ENCODE peak calls at places on chromosomes 11 and 22, in five cellular contexts. T is fibroblast of lung, J is right lobe of liver, I is IMR-90, S is pancreas. B is an unnamed sample.
A peak's percentile ranks its signal among the peaks of the same experiment; 100 is the strongest.

GRCh38 chr22:16932577-16932976 is 75.4 kb downstream of the GAB4 start:
- DNase-seq in I (no peak), S (no peak), J (no peak), T (no peak), B (no peak)

GRCh38 chr22:46129390-46130041 is 20.8 kb upstream of the PPARA start:
- DNase-seq in J (peak; percentile 90), I (no peak), T (no peak), S (no peak), B (no peak)

GRCh38 chr11:61477734-61478148 is 30.8 kb upstream of the LRRC10B start:
- DNase-seq in S (peak; percentile 82), J (peak; percentile 49), T (no peak), I (no peak), B (no peak)

GRCh38 chr11:68036717-68037239 is 2.0 kb upstream of the TCIRG1 start:
- DNase-seq in I (no peak), J (peak; percentile 85), T (no peak), S (no peak), B (no peak)

GRCh38 chr11:17197431-17197898 is 10.3 kb downstream of the PIK3C2A start:
- DNase-seq in J (no peak), S (no peak), T (peak; percentile 46), I (peak; percentile 43), B (no peak)

GRCh38 chr11:134531331-134532135 is 119.5 kb upstream of the B3GAT1 start:
- DNase-seq in S (peak; percentile 48), I (no peak), T (no peak), J (no peak), B (no peak)

GRCh38 chr22:30830907-30831306 is 136.2 kb downstream of the OSBP2 start:
- DNase-seq in I (peak; percentile 97), S (no peak), J (no peak), T (peak; percentile 97), B (no peak)

GRCh38 chr11:28679795-28680194 is 571.6 kb downstream of the METTL15 start:
- DNase-seq in T (peak; percentile 82), S (no peak), J (no peak), I (peak; percentile 88), B (no peak)

GRCh38 chr11:60785806-60786361 is 751 bp downstream of the MS4A10 start:
- DNase-seq in I (peak; percentile 57), J (no peak), T (peak; percentile 36), S (peak; percentile 26), B (peak; percentile 42)

GRCh38 chr11:118652681-118653181 is 26.7 kb downstream of the TREH start:
- DNase-seq in S (no peak), I (no peak), J (no peak), T (no peak), B (peak; percentile 41)

GRCh38 chr11:77092382-77092781 is 10.3 kb upstream of the OMP start:
- DNase-seq in J (peak; percentile 19), T (no peak), S (peak; percentile 47), I (no peak), B (no peak)

GRCh38 chr22:17893900-17894299 is 119.6 kb upstream of the BID start:
- DNase-seq in S (no peak), T (no peak), I (no peak), J (no peak), B (no peak)

GRCh38 chr11:57614234-57614772 is 16.8 kb downstream of the SERPING1 start:
- DNase-seq in I (no peak), S (no peak), J (no peak), T (no peak), B (no peak)

GRCh38 chr11:128716661-128717210 is 22.9 kb downstream of the FLI1 start:
- DNase-seq in T (peak; percentile 90), S (no peak), I (peak; percentile 62), J (no peak), B (no peak)

GRCh38 chr11:117239295-117239694 is 6.8 kb downstream of the RNF214 start:
- DNase-seq in I (peak; percentile 96), T (peak; percentile 96), S (no peak), J (no peak), B (no peak)

GRCh38 chr11:64358536-64358906 is 441 bp upstream of the RPS6KA4 start:
- DNase-seq in J (no peak), T (no peak), S (no peak), I (no peak), B (no peak)

GRCh38 chr11:14417975-14418374 is 59.0 kb upstream of the RRAS2 start:
- DNase-seq in J (no peak), I (peak; percentile 46), S (no peak), T (peak; percentile 27), B (no peak)

GRCh38 chr11:62601114-62601363 is 626 bp downstream of the MTA2 start:
- DNase-seq in S (peak; percentile 77), J (peak; percentile 75), T (no peak), I (no peak), B (no peak)

GRCh38 chr22:25485626-25486545 is 78.6 kb upstream of the GRK3 start:
- DNase-seq in T (no peak), S (no peak), J (no peak), I (peak; percentile 43), B (no peak)

GRCh38 chr11:113142508-113142907 is 171.9 kb upstream of the TTC12 start:
- DNase-seq in S (no peak), T (no peak), J (no peak), I (no peak), B (no peak)

GRCh38 chr11:126588630-126589491 is 233.4 kb downstream of the ST3GAL4 start:
- DNase-seq in S (no peak), T (no peak), J (no peak), I (no peak), B (no peak)

GRCh38 chr11:2921261-2921660 is 8.0 kb downstream of the PHLDA2 start:
- DNase-seq in J (no peak), T (no peak), I (no peak), S (no peak), B (no peak)

GRCh38 chr11:5291207-5291838 is 10.4 kb downstream of the OR51B4 start:
- DNase-seq in I (peak; percentile 68), T (peak; percentile 32), J (no peak), S (no peak), B (no peak)

GRCh38 chr11:68412593-68413475 is 47.7 kb upstream of the PPP6R3 start:
- DNase-seq in J (no peak), T (peak; percentile 87), S (no peak), I (peak; percentile 11), B (no peak)

GRCh38 chr11:19892876-19893275 is 180.2 kb downstream of the NAV2 start:
- DNase-seq in I (peak; percentile 41), J (no peak), S (no peak), T (peak; percentile 71), B (no peak)

GRCh38 chr11:111355956-111356659 is 23.0 kb downstream of the POU2AF1 start:
- DNase-seq in J (no peak), S (no peak), T (no peak), I (no peak), B (no peak)

DNA sequence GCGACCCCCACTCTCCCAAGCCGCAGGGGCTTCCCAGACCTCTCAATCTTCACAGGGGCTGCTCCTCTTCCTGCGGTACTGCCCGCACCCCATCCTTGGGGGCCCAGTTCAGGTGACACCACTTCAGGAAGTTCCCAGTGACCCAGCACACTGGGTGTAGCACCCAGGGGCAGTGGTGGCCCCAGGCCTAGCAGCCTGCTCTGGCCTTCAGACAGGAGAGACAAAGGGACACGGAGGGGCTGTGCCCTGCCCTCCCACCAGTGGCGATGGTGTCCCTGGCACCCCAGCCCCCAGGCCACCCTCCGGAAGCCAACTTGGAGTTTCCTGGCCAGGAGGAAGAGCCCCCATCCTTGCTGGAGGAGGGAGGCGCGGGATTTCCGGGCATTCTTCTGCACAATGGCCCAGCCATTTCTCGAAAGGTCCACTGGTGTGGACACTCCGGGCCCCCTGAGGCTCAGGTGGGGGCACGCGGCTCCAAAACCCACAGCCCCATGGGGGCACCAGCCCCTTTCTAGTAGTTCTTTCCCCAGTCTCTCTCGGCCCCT is 978 bp upstream of the CLDN5 start:
- DNase-seq in J (peak; percentile 56), T (no peak), S (no peak), I (no peak), B (no peak)
- H3K27ac ChIP-seq in J (peak overlapping the region; percentile 6), T (no peak overlapping the region), S (no peak overlapping the region), I (no peak overlapping the region), B (no peak overlapping the region)

GRCh38 chr22:42937164-42937854 is 77.6 kb downstream of the PACSIN2 start:
- DNase-seq in J (no peak), S (no peak), T (peak; percentile 91), I (peak; percentile 87), B (no peak)
- H3K27ac ChIP-seq in J (no peak overlapping the region), S (peak overlapping the region; percentile 95), T (peak overlapping the region; percentile 52), I (peak overlapping the region; percentile 1), B (peak overlapping the region; percentile 8)

GRCh38 chr11:131889760-131890620 is 519.6 kb downstream of the NTM start:
- DNase-seq in T (peak; percentile 42), J (no peak), S (no peak), I (peak; percentile 59), B (no peak)
- H3K27ac ChIP-seq in T (peak overlapping the region; percentile 89), J (no peak overlapping the region), S (no peak overlapping the region), I (peak overlapping the region; percentile 7), B (peak overlapping the region; percentile 56)

GRCh38 chr11:59243633-59244032 is 30.9 kb upstream of the MPEG1 start:
- DNase-seq in S (no peak), T (no peak), J (no peak), I (peak; percentile 46), B (no peak)
- H3K27ac ChIP-seq in S (no peak overlapping the region), T (no peak overlapping the region), J (no peak overlapping the region), I (no peak overlapping the region), B (no peak overlapping the region)

GRCh38 chr22:38203855-38204497 is 2.2 kb downstream of the MAFF start:
- DNase-seq in S (no peak), I (peak; percentile 83), J (no peak), T (peak; percentile 65), B (no peak)

GRCh38 chr22:38204784-38205183 is 3.0 kb downstream of the MAFF start:
- DNase-seq in J (no peak), T (peak; percentile 53), S (no peak), I (no peak), B (no peak)

GRCh38 chr22:38207898-38208432 is 6.2 kb downstream of the MAFF start:
- DNase-seq in J (no peak), T (no peak), I (no peak), S (no peak), B (no peak)

GRCh38 chr22:38203090-38203810 is 1.5 kb downstream of the MAFF start:
- DNase-seq in S (peak; percentile 79), J (peak; percentile 71), T (peak; percentile 33), I (peak; percentile 53), B (no peak)

GRCh38 chr22:38205261-38206128 is 3.7 kb downstream of the MAFF start:
- DNase-seq in T (peak; percentile 90), S (no peak), I (peak; percentile 79), J (no peak), B (no peak)
- H3K27ac ChIP-seq in T (peak overlapping the region; percentile 100), S (no peak overlapping the region), I (peak overlapping the region; percentile 68), J (no peak overlapping the region), B (peak overlapping the region; percentile 82)

DNA sequence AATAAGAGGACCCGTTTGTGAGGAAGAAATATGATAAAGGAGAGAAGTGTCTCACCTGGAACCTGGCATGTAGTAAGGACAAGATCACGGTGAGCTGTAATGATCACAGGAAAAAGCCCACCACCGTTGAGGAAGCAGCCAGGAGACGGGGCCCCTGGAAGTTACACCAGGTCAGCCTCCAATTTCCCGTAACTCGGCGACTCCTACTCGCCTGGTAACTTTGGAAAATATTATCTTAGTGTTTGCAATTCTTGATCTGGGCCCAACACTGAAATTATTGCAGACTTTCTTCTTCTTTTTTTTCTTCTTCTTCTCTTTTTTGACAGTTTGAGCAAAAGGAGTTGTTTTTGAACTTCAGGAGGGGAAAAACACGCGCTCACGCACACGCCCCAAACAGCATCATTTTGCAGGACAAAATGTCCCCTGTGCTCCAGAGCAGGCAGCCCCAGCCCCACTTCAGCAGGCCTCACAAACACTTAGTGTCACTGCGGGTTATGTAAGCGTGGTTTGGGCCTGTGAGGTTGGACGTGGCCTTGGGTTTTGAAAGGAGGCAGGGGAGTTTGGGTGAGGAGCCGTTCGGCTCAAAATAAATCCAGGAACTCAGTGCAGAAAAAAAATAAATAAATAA is 26.1 kb upstream of the MN1 start:
- DNase-seq in S (no peak), J (no peak), T (no peak), I (no peak), B (no peak)
- H3K27ac ChIP-seq in S (no peak overlapping the region), J (no peak overlapping the region), T (no peak overlapping the region), I (no peak overlapping the region), B (no peak overlapping the region)